ENCODE peak calls at places on chromosomes 2 and 18, in ten cellular contexts. N, P, I, T, W, R, X, M, C and U are unnamed samples.

GRCh38 chr2:43788646-43789045 is 14.8 kb downstream of the DYNC2LI1 start:
- DNase-seq in N (no peak), P (no peak), I (no peak), T (no peak), W (no peak), R (no peak), X (no peak), M (no peak), C (no peak), U (no peak)

GRCh38 chr18:35376393-35376741 is 770 bp downstream of the ZNF396 start:
- DNase-seq in N (peak; percentile 90), P (no peak), I (no peak), T (no peak), W (no peak), R (peak; percentile 64), X (peak; percentile 82), M (no peak), C (no peak), U (no peak)

GRCh38 chr2:207394203-207394741 is 135.5 kb upstream of the CREB1 start:
- DNase-seq in N (no peak), P (no peak), I (no peak), T (no peak), W (no peak), R (no peak), X (no peak), M (no peak), C (no peak), U (no peak)

GRCh38 chr18:74353169-74353775 is 37.6 kb downstream of the C18orf63 start:
- DNase-seq in N (no peak), P (peak; percentile 13), I (peak; percentile 63), T (no peak), W (peak; percentile 29), R (peak; percentile 74), X (peak; percentile 45), M (peak; percentile 63), C (peak; percentile 24), U (peak; percentile 60)

GRCh38 chr2:177622516-177622915 is 229.9 kb downstream of the AGPS start:
- DNase-seq in N (no peak), P (no peak), I (peak; percentile 30), T (no peak), W (peak; percentile 13), R (peak; percentile 54), X (no peak), M (no peak), C (no peak), U (no peak)

GRCh38 chr2:169095631-169096105 is 26.3 kb downstream of the DHRS9 start:
- DNase-seq in N (no peak), P (no peak), I (no peak), T (no peak), W (peak; percentile 48), R (no peak), X (peak; percentile 69), M (no peak), C (no peak), U (peak; percentile 72)

GRCh38 chr2:120983344-120983743 is 247.7 kb downstream of the GLI2 start:
- DNase-seq in N (peak; percentile 47), P (no peak), I (no peak), T (no peak), W (no peak), R (no peak), X (no peak), M (no peak), C (no peak), U (no peak)

GRCh38 chr2:152874955-152875354 is 156.5 kb downstream of the ARL6IP6 start:
- DNase-seq in N (no peak), P (no peak), I (no peak), T (no peak), W (no peak), R (no peak), X (no peak), M (no peak), C (no peak), U (no peak)

GRCh38 chr2:71561441-71562267 is 108.3 kb downstream of the DYSF start:
- DNase-seq in N (no peak), P (no peak), I (no peak), T (no peak), W (no peak), R (no peak), X (no peak), M (no peak), C (no peak), U (no peak)

GRCh38 chr2:23385351-23385747 is 370 bp downstream of the KLHL29 start:
- DNase-seq in N (peak; percentile 82), P (no peak), I (no peak), T (no peak), W (no peak), R (peak; percentile 59), X (no peak), M (no peak), C (no peak), U (no peak)

GRCh38 chr2:173831312-173832229 is 133.6 kb downstream of the SP3 start:
- DNase-seq in N (no peak), P (no peak), I (no peak), T (no peak), W (no peak), R (no peak), X (no peak), M (no peak), C (no peak), U (no peak)
- TF ChIP-seq POLR2AphosphoS5 in N (peak; percentile 42), P (no peak), I (no peak), T (peak; percentile 47), W (no peak), R (no peak), X (no peak), M (no peak), C (no peak), U (peak; percentile 42)

GRCh38 chr2:147560810-147561521 is 283.9 kb upstream of the ACVR2A start:
- DNase-seq in N (no peak), P (no peak), I (no peak), T (no peak), W (no peak), R (no peak), X (peak; percentile 54), M (peak; percentile 42), C (no peak), U (no peak)
- TF ChIP-seq POLR2AphosphoS5 in N (no peak), P (no peak), I (no peak), T (no peak), W (no peak), R (no peak), X (no peak), M (no peak), C (no peak), U (no peak)

DNA sequence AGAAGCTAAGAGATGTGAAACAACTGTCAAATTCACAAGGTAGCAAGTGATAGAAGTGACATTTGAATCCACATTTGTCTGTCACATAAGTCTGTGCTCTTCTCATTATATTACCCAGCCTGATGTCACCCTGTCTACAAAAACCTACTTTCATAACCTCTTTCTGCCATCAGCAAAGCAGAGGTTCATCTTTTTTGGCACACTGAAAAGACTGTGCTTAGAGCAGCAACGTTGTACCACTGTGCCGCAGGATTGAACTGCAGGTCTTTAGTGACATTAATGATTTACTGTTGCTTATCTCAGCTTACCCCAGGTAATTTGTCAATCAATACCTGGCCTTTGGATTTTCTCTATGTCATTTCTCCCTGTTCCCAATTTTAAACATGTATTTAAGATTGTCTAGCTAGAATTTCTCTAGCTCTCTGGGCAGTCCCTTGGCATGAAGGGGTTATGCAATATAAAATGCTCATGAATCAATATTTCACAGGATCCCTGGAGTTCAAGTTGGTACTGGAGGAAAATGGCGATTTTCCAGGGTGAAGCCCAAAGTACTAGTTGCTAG is 31.4 kb upstream of the TDRD15 start:
- DNase-seq in N (no peak), P (no peak), I (peak; percentile 23), T (no peak), W (no peak), R (no peak), X (no peak), M (no peak), C (no peak), U (no peak)
- TF ChIP-seq POLR2AphosphoS5 in N (no peak), P (no peak), I (no peak), T (no peak), W (no peak), R (no peak), X (no peak), M (no peak), C (no peak), U (no peak)

GRCh38 chr2:233331536-233331935 is 22.8 kb upstream of the DGKD start:
- DNase-seq in N (peak; percentile 94), P (no peak), I (no peak), T (no peak), W (no peak), R (no peak), X (peak; percentile 99), M (no peak), C (peak; percentile 80), U (peak; percentile 24)
- TF ChIP-seq POLR2AphosphoS5 in N (peak; percentile 76), P (no peak), I (no peak), T (no peak), W (no peak), R (no peak), X (peak; percentile 95), M (no peak), C (no peak), U (no peak)

DNA sequence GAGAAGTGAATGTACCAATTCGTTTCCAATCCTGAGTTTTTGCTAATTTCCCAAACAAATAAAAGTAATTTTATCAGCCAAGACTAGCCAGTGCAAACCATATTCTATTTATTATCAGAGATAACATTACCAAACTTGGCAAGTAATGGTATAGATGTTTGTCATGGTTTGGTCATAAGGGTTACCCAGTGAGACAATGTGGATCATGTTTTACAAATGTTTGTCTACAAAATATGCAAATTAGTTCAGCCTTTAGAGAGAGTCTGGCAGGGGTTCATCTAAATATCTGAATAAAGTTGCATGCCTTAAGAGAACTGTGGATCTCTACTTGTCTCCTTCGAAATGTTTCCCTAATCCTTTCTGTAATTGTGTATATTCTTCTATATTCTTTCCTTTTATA is 152.2 kb downstream of the KCNH7 start:
- DNase-seq in N (no peak), P (no peak), I (no peak), T (no peak), W (no peak), R (no peak), X (no peak), M (no peak), C (no peak), U (no peak)
- TF ChIP-seq POLR2AphosphoS5 in N (no peak), P (no peak), I (no peak), T (no peak), W (no peak), R (no peak), X (no peak), M (no peak), C (no peak), U (no peak)

DNA sequence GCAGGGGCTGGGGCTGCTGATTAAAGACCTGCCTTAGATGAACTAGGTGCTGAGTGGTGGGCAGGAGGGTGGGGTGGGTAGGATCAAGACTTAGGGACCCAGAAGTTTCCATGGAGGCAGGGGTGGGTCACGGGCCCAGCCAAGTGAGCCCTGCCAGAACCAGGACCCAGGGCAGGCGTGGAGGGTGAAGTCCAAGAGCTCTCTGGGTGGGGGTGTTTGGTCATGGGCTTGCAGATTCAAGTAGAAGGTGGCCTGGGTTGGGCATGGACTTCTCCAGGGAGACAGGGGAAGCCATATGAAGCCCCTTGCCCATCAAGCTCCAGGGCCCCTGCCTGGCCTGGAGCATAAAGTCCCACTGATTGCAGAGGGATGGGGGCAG is 168.8 kb downstream of the SMAD7 start:
- DNase-seq in N (no peak), P (no peak), I (peak; percentile 22), T (no peak), W (no peak), R (no peak), X (no peak), M (no peak), C (no peak), U (no peak)
- TF ChIP-seq POLR2AphosphoS5 in N (no peak), P (no peak), I (no peak), T (no peak), W (no peak), R (no peak), X (no peak), M (no peak), C (no peak), U (no peak)